ENCODE peak calls at places on chromosome 9, in five cellular contexts. D, A, Y, H and B are unnamed samples. For H3K4me1, the result is how much of the 10 kb centered on the place peaks cover.

GRCh38 chr9:69946800-69947437 is 96.7 kb upstream of the MAMDC2 start:
- DNase-seq in D (no peak), A (peak), Y (no peak), H (no peak), B (no peak)

GRCh38 chr9:95584176-95584575 is 67.4 kb upstream of the PTCH1 start:
- DNase-seq in D (no peak), A (no peak), Y (no peak), H (no peak), B (no peak)

GRCh38 chr9:77881111-77881510 is 150.5 kb downstream of the GNAQ start:
- DNase-seq in D (no peak), A (no peak), Y (no peak), H (no peak), B (no peak)

GRCh38 chr9:7177383-7177782 is 419.6 kb downstream of the KDM4C start:
- DNase-seq in D (no peak), A (no peak), Y (no peak), H (no peak), B (no peak)

GRCh38 chr9:98795970-98796363 is 388 bp downstream of the ANKS6 start:
- DNase-seq in D (peak), A (no peak), Y (peak), H (no peak), B (no peak)

GRCh38 chr9:69122391-69123141 is 51.5 kb upstream of the TJP2 start:
- DNase-seq in D (peak), A (peak), Y (no peak), H (no peak), B (no peak)

GRCh38 chr9:125700791-125701190 is 6.2 kb downstream of the MAPKAP1 start:
- DNase-seq in D (peak), A (peak), Y (no peak), H (no peak), B (no peak)

GRCh38 chr9:116646661-116647514 is 40.2 kb upstream of the TRIM32 start:
- DNase-seq in D (peak), A (peak), Y (no peak), H (no peak), B (no peak)

GRCh38 chr9:3385871-3386270 is 139.9 kb downstream of the RFX3 start:
- DNase-seq in D (no peak), A (no peak), Y (no peak), H (no peak), B (no peak)

GRCh38 chr9:124261787-124262595 is 4.2 kb downstream of the NEK6 start:
- DNase-seq in D (no peak), A (no peak), Y (no peak), H (no peak), B (no peak)

GRCh38 chr9:33288828-33289483 is 1.4 kb upstream of the NFX1 start:
- DNase-seq in D (no peak), A (no peak), Y (peak), H (no peak), B (peak)

GRCh38 chr9:77710276-77710675 is 62.2 kb upstream of the GNA14 start:
- DNase-seq in D (no peak), A (no peak), Y (no peak), H (no peak), B (no peak)

GRCh38 chr9:87276327-87276841 is 221.3 kb upstream of the DAPK1 start:
- DNase-seq in D (no peak), A (peak), Y (no peak), H (no peak), B (no peak)

GRCh38 chr9:77708416-77708815 is 60.3 kb upstream of the GNA14 start:
- DNase-seq in D (no peak), A (peak), Y (no peak), H (no peak), B (no peak)

GRCh38 chr9:71897573-71897972 is 13.4 kb downstream of the ABHD17B start:
- DNase-seq in D (no peak), A (no peak), Y (no peak), H (no peak), B (no peak)

GRCh38 chr9:78031271-78031825 is at the start of gene GNAQ:
- DNase-seq in D (peak), A (peak), Y (peak), H (no peak), B (peak)

GRCh38 chr9:116978155-116978554 is 291.1 kb downstream of the TRIM32 start:
- DNase-seq in D (no peak), A (no peak), Y (no peak), H (no peak), B (no peak)

GRCh38 chr9:113503131-113503541 is 39.6 kb downstream of the RGS3 start:
- DNase-seq in D (no peak), A (no peak), Y (no peak), H (no peak), B (no peak)

GRCh38 chr9:92146610-92147009 is 31.4 kb upstream of the SPTLC1 start:
- DNase-seq in D (no peak), A (peak), Y (peak), H (no peak), B (peak)

GRCh38 chr9:137619240-137620090 is 660 bp downstream of the EHMT1 start:
- DNase-seq in D (peak), A (peak), Y (peak), H (no peak), B (peak)

GRCh38 chr9:99231708-99232107 is 9.6 kb downstream of the SEC61B start:
- DNase-seq in D (peak), A (peak), Y (peak), H (no peak), B (no peak)

GRCh38 chr9:121935744-121936143 is 157.4 kb downstream of the TTLL11 start:
- DNase-seq in D (peak), A (no peak), Y (no peak), H (no peak), B (no peak)

GRCh38 chr9:5879419-5880181 is 11.1 kb upstream of the MLANA start:
- DNase-seq in D (peak), A (peak), Y (no peak), H (no peak), B (no peak)

GRCh38 chr9:21709464-21710058 is 92.9 kb upstream of the MTAP start:
- DNase-seq in D (peak), A (peak), Y (no peak), H (peak), B (no peak)

GRCh38 chr9:79383096-79383495 is 188.7 kb upstream of the TLE4 start:
- DNase-seq in D (no peak), A (no peak), Y (no peak), H (no peak), B (no peak)

GRCh38 chr9:91903126-91903911 is 46.7 kb downstream of the ROR2 start:
- DNase-seq in D (no peak), A (no peak), Y (no peak), H (no peak), B (no peak)

GRCh38 chr9:137632432-137633161 is 13.8 kb downstream of the EHMT1 start:
- DNase-seq in D (no peak), A (peak), Y (no peak), H (no peak), B (no peak)

GRCh38 chr9:23162789-23163188 is 663.3 kb downstream of the ELAVL2 start:
- DNase-seq in D (no peak), A (no peak), Y (no peak), H (no peak), B (no peak)

GRCh38 chr9:136690841-136691261 is 3.6 kb upstream of the AGPAT2 start:
- DNase-seq in D (no peak), A (no peak), Y (peak), H (no peak), B (no peak)

GRCh38 chr9:87035868-87036267 is 88.6 kb upstream of the GAS1 start:
- DNase-seq in D (no peak), A (no peak), Y (no peak), H (no peak), B (no peak)

GRCh38 chr9:135198889-135199288 is 111.4 kb downstream of the OLFM1 start:
- DNase-seq in D (peak), A (no peak), Y (no peak), H (no peak), B (no peak)

GRCh38 chr9:22307013-22307711 is 139.5 kb upstream of the DMRTA1 start:
- DNase-seq in D (peak), A (peak), Y (no peak), H (no peak), B (no peak)

GRCh38 chr9:78013924-78014323 is 17.7 kb downstream of the GNAQ start:
- DNase-seq in D (no peak), A (no peak), Y (no peak), H (no peak), B (no peak)

GRCh38 chr9:100222674-100223073 is 123.6 kb downstream of the INVS start:
- DNase-seq in D (peak), A (peak), Y (no peak), H (no peak), B (no peak)

GRCh38 chr9:121498150-121498486 is 1.5 kb downstream of the GGTA1 start:
- DNase-seq in D (peak), A (peak), Y (no peak), H (peak), B (peak)

GRCh38 chr9:81542490-81542889 is 146.9 kb downstream of the TLE1 start:
- DNase-seq in D (no peak), A (no peak), Y (no peak), H (no peak), B (no peak)

GRCh38 chr9:117555964-117556629 is 141.2 kb upstream of the ASTN2 start:
- DNase-seq in D (peak), A (no peak), Y (peak), H (peak), B (no peak)

DNA sequence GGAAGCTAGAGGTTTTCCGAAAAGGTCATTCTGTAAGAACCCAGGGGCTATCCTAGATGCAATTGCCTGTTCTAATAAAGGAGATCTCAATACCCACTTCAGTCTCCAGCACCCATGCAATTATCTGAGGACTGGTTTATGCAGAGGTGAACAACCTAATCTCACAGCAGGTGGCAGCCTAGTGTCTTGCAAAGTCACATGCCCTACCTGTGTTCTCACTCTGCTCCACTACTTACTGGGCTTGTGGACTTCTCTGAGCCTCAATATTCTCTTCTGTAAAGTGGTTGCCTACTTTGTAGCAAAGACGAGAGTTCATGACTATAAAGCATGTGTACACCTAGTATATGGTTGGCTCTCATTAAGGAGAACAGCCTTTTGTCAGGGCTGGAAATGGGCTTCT is 21.0 kb upstream of the ALDH1B1 start:
- DNase-seq in D (no peak), A (peak), Y (no peak), H (no peak), B (no peak)
- TF ChIP-seq CTCF in D (peak), A (peak), Y (peak), H (peak), B (no peak)

DNA sequence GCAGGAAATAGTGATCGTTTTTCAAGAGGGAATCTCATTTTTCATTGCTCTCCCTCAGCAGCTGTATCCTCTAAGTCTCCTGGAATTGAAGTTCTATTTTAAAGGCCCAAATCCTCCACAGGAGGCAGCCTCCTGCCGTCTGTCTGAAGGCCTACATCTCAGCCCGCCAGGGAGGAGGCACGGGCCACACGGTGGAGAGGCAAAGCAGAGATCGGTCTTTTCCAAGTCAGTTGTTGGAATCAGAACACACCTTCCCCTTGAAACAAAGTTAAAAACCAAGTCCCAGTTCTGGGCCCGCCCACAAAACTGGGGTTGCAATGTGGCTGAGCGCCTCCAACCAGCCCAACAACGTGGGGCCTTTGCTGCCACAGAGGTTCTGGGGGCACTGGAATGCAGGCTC is 68.7 kb downstream of the RAPGEF1 start:
- DNase-seq in D (no peak), A (no peak), Y (no peak), H (no peak), B (no peak)
- H3K4me1 ChIP-seq in D (half or more), A (under half), Y (half or more), H (half or more), B (under half)

GRCh38 chr9:112226091-112226490 is 51.0 kb upstream of the SUSD1 start:
- DNase-seq in D (no peak), A (no peak), Y (no peak), H (no peak), B (no peak)

GRCh38 chr9:112218908-112219307 is 43.8 kb upstream of the SUSD1 start:
- DNase-seq in D (no peak), A (no peak), Y (no peak), H (no peak), B (no peak)

DNA sequence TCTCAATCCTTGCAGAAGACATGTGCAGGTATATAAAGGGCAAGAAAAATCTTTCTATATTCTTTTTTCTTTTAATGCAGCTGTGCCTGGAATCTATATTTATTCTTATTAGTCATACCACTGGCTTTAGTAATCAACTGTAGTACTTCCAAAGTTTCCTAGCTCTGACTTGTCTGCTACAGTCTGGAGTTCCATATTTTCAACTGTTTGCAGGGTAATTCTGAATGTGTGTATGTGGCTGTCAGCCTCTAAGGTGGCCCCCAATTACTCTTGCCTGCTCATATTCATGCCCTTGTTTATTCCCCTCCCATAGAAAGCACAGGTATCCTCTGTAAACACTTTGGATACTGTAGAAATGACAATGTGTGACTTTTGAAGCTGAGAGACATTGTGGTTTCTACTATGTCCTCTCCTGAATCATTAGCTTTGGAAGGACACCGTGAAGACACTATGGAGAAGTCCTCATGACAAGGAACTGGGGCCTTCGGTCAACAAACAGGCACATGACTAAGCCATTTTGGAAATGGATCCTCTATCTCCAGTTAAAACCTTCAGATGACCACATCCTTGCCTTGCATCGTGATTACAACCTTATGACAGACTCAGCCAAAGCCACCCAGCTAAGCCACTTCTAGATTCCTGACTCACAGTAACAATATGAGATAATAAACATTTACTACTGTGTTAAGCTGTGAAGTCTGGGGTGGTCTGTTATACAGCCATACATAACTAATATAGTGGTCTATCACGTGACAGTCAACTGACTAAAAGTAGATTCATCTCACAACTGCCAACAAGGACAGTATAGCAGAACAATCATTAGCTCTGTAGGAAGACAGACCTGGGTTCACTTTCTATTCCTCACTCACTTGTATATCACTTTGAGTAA is 49.5 kb upstream of the SUSD1 start:
- DNase-seq in D (no peak), A (peak), Y (no peak), H (no peak), B (no peak)
- H3K27ac ChIP-seq in D (no peak), A (peak), Y (no peak), H (no peak), B (no peak)

DNA sequence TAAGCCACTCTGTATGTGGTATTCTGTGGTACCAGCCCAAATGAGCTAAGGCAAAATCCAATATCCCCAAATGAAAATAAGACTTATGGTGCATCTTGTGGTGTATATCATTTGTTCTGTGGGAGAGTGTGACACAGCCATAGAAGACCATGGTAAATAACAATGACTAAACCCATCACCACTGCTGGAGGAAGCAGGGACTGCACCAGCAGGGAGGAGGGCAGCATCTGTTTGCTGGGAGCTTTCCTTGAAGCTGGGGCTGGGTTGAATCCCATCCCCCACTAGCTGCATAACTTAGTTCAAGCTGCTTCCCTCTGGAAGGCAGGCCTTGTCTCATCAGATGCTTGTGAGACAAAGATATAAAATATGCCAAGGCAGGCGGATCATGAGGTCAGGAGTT is 14.2 kb downstream of the GADD45G start:
- DNase-seq in D (peak), A (no peak), Y (no peak), H (no peak), B (no peak)
- TF ChIP-seq CTCF in D (no peak), A (no peak), Y (no peak), H (no peak), B (no peak)

DNA sequence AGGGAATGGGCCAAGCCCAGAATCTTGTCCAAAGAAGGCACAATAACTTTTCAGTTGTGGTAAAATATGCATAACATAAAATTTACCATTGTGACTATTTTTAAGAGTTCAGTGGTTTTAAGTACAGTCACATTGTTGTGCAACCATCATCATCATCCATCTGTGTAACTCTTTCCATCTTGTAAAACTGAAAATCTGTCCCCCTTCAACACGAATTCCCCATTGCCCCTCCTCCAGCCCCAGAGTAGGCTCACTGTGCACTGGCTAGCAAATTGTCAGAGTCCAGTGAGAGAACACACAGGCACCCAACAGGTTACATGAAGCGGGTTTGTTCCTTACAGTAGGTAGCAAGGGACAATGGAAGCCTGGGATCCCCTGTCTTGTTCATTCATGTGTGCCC is 13.7 kb downstream of the BARX1 start:
- DNase-seq in D (no peak), A (no peak), Y (no peak), H (no peak), B (no peak)
- H3K4me1 ChIP-seq in D (under half), A (under half), Y (under half), H (under half), B (under half)